ENCODE peak calls at places on chromosomes 11 and 22, in eight cellular contexts. S is hippocampal formation, I is pancreas, U is fibroblast of the conjunctiva, G is C1 segment of cervical spinal cord, L is amygdala, V is NCI-H1092, O is anterior cingulate cortex. Y is an unnamed sample.
A peak's percentile ranks its signal among the peaks of the same experiment; 100 is the strongest.

GRCh38 chr11:100525635-100526034 is 161.5 kb upstream of the ARHGAP42 start:
- DNase-seq in U (no peak), I (no peak), S (no peak), L (no peak), O (no peak), G (no peak), V (no peak), Y (peak; percentile 65)

GRCh38 chr11:12019867-12020416 is 11.5 kb upstream of the DKK3 start:
- DNase-seq in I (no peak), U (no peak), G (peak; percentile 32), L (no peak), O (no peak), V (no peak), S (no peak), Y (no peak)

GRCh38 chr11:126193038-126193478 is 18.4 kb downstream of the RPUSD4 start:
- DNase-seq in L (no peak), O (no peak), I (no peak), S (no peak), U (no peak), G (no peak), V (no peak), Y (no peak)

GRCh38 chr11:27216268-27217149 is 146.5 kb downstream of the CCDC34 start:
- DNase-seq in V (peak; percentile 79), U (no peak), S (no peak), G (no peak), O (no peak), L (no peak), I (peak; percentile 64), Y (peak; percentile 31)

GRCh38 chr22:49756201-49756600 is 71.5 kb downstream of the BRD1 start:
- DNase-seq in I (no peak), S (no peak), V (no peak), G (no peak), L (no peak), U (no peak), O (no peak), Y (no peak)

GRCh38 chr11:74837191-74837590 is 88.5 kb downstream of the RNF169 start:
- DNase-seq in S (no peak), G (no peak), O (no peak), L (no peak), U (no peak), V (no peak), I (no peak), Y (no peak)

GRCh38 chr22:19873138-19873959 is 18.7 kb upstream of the GNB1L start:
- DNase-seq in L (no peak), V (no peak), S (no peak), O (no peak), G (no peak), I (no peak), U (no peak), Y (no peak)

GRCh38 chr22:24928322-24928721 is 18.2 kb downstream of the LHFPL7 start:
- DNase-seq in O (no peak), G (no peak), V (no peak), I (no peak), L (no peak), S (no peak), U (no peak), Y (no peak)

GRCh38 chr22:43561421-43562178 is 149.8 kb downstream of the MPPED1 start:
- DNase-seq in U (no peak), I (no peak), O (peak; percentile 41), L (peak; percentile 13), V (no peak), S (no peak), G (no peak), Y (no peak)

GRCh38 chr11:1828542-1828941 is 6.2 kb upstream of the SYT8 start:
- DNase-seq in L (no peak), U (no peak), V (no peak), G (no peak), O (no peak), I (no peak), S (no peak), Y (no peak)

GRCh38 chr11:132358573-132358953 is 988.1 kb downstream of the NTM start:
- DNase-seq in L (no peak), U (no peak), S (no peak), O (no peak), I (no peak), V (no peak), G (no peak), Y (no peak)

GRCh38 chr11:71096751-71097388 is 155.5 kb downstream of the SHANK2 start:
- DNase-seq in I (no peak), V (no peak), G (no peak), U (no peak), L (no peak), O (no peak), S (no peak), Y (no peak)

GRCh38 chr11:108666373-108666772 is 1.5 kb downstream of the DDX10 start:
- DNase-seq in I (no peak), U (no peak), V (no peak), S (no peak), O (no peak), G (no peak), L (no peak), Y (peak; percentile 10)

GRCh38 chr11:129117595-129118350 is 74.4 kb downstream of the ARHGAP32 start:
- DNase-seq in V (peak; percentile 67), L (no peak), I (peak; percentile 35), G (peak; percentile 29), O (no peak), S (peak; percentile 20), U (peak; percentile 75), Y (peak; percentile 80)

GRCh38 chr11:47314992-47315391 is 37.5 kb downstream of the MYBPC3 start:
- DNase-seq in S (no peak), O (no peak), U (no peak), L (no peak), I (no peak), V (no peak), G (no peak), Y (no peak)

GRCh38 chr22:38110008-38110862 is at the start of gene BAIAP2L2:
- DNase-seq in V (no peak), G (no peak), O (no peak), S (no peak), L (no peak), I (no peak), U (no peak), Y (peak; percentile 84)

GRCh38 chr22:43236401-43237166 is 49.6 kb upstream of the TTLL12 start:
- DNase-seq in O (peak; percentile 5), G (no peak), U (no peak), S (peak; percentile 7), V (no peak), L (peak; percentile 12), I (peak; percentile 76), Y (no peak)

GRCh38 chr11:105046898-105047579 is 1.9 kb upstream of the CARD16 start:
- DNase-seq in O (no peak), L (no peak), G (no peak), I (peak; percentile 30), S (no peak), V (no peak), U (peak; percentile 97), Y (peak; percentile 71)

GRCh38 chr11:1408346-1408745 is 18.6 kb downstream of the BRSK2 start:
- DNase-seq in G (no peak), O (no peak), L (no peak), S (no peak), V (no peak), U (no peak), I (no peak), Y (no peak)

GRCh38 chr11:2772544-2773031 is 72.8 kb upstream of the KCNQ1OT1 start:
- DNase-seq in S (no peak), I (peak; percentile 11), L (no peak), O (no peak), U (no peak), G (no peak), V (no peak), Y (peak; percentile 39)

GRCh38 chr11:1292018-1292643 is 17.3 kb downstream of the TOLLIP start:
- DNase-seq in U (no peak), S (no peak), G (no peak), V (no peak), O (no peak), I (no peak), L (no peak), Y (no peak)

GRCh38 chr11:110366234-110366633 is 63.5 kb upstream of the FDX1 start:
- DNase-seq in G (no peak), O (no peak), I (peak; percentile 69), L (peak; percentile 22), U (no peak), S (no peak), V (no peak), Y (peak; percentile 64)

GRCh38 chr11:86303257-86303656 is 1.2 kb downstream of the HIKESHI start:
- DNase-seq in V (no peak), U (no peak), G (no peak), I (no peak), O (no peak), S (no peak), L (no peak), Y (no peak)

GRCh38 chr22:44584256-44584902 is 86.3 kb upstream of the RTL6 start:
- DNase-seq in L (no peak), G (no peak), U (no peak), S (no peak), O (no peak), I (no peak), V (no peak), Y (peak; percentile 25)

GRCh38 chr11:65225284-65226102 is 36.3 kb upstream of the POLA2 start:
- DNase-seq in I (peak; percentile 56), U (peak; percentile 30), O (peak; percentile 4), G (peak; percentile 6), V (no peak), L (peak; percentile 31), S (peak; percentile 22), Y (peak; percentile 80)

GRCh38 chr11:8699903-8700302 is 17.3 kb downstream of the RPL27A start:
- DNase-seq in U (no peak), O (peak; percentile 18), V (no peak), S (peak; percentile 74), G (peak; percentile 38), I (peak; percentile 60), L (peak; percentile 80), Y (peak; percentile 12)

GRCh38 chr11:72012897-72013721 is 14.4 kb downstream of the IL18BP start:
- DNase-seq in S (peak; percentile 76), I (peak; percentile 69), U (peak; percentile 93), L (peak; percentile 70), O (peak; percentile 69), V (no peak), G (no peak), Y (no peak)

GRCh38 chr11:128848815-128849455 is 18.2 kb downstream of the KCNJ1 start:
- DNase-seq in U (no peak), L (no peak), I (peak; percentile 49), S (no peak), O (no peak), V (peak; percentile 23), G (no peak), Y (peak; percentile 79)

GRCh38 chr11:101586965-101587364 is 3.2 kb upstream of the TRPC6 start:
- DNase-seq in U (no peak), L (no peak), V (no peak), I (no peak), O (no peak), S (no peak), G (no peak), Y (no peak)

GRCh38 chr11:1167751-1168231 is 10.0 kb downstream of the MUC5AC start:
- DNase-seq in U (no peak), G (no peak), S (no peak), I (no peak), L (no peak), O (no peak), V (no peak), Y (no peak)

GRCh38 chr11:74316772-74317505 is 5.5 kb upstream of the P4HA3 start:
- DNase-seq in L (no peak), S (no peak), V (no peak), O (no peak), G (no peak), U (no peak), I (no peak), Y (peak; percentile 47)

GRCh38 chr11:61645179-61645868 is 34.9 kb upstream of the DAGLA start:
- DNase-seq in I (no peak), V (no peak), L (no peak), G (no peak), O (no peak), U (no peak), S (no peak), Y (no peak)

GRCh38 chr11:118872403-118872821 is 11.3 kb upstream of the CXCR5 start:
- DNase-seq in O (no peak), S (no peak), I (no peak), L (no peak), V (no peak), U (no peak), G (no peak), Y (no peak)

GRCh38 chr11:35390737-35391682 is 28.3 kb downstream of the SLC1A2 start:
- DNase-seq in U (peak; percentile 60), S (no peak), I (peak; percentile 80), O (no peak), L (no peak), V (no peak), G (no peak), Y (peak; percentile 65)